ENCODE peak calls at places on chromosomes 5 and 9, in nine cellular contexts. One of them, this sample, is unnamed.
A peak's percentile ranks its signal among the peaks of the same experiment; 100 is the strongest.

GRCh38 chr9:13588151-13589043 is 308.9 kb upstream of the MPDZ start:
- DNase-seq in pancreas: no peak
- DNase-seq in heart left ventricle: no peak
- DNase-seq in naive thymus-derived CD4-positive, alpha-beta T cell: no peak
- DNase-seq in Peyer's patch: no peak
- DNase-seq in coronary artery: no peak
- DNase-seq in neuronal stem cell: no peak
- DNase-seq in HL-60: no peak
- DNase-seq in foreskin fibroblast: no peak
- DNase-seq in this sample: no peak

GRCh38 chr5:77607324-77607723 is 31.2 kb downstream of the OTP start:
- DNase-seq in pancreas: no peak
- DNase-seq in heart left ventricle: no peak
- DNase-seq in naive thymus-derived CD4-positive, alpha-beta T cell: no peak
- DNase-seq in Peyer's patch: no peak
- DNase-seq in coronary artery: no peak
- DNase-seq in neuronal stem cell: no peak
- DNase-seq in HL-60: no peak
- DNase-seq in foreskin fibroblast: no peak
- DNase-seq in this sample: no peak

GRCh38 chr5:107875834-107876233 is 205.1 kb upstream of the EFNA5 start:
- DNase-seq in pancreas: no peak
- DNase-seq in heart left ventricle: no peak
- DNase-seq in naive thymus-derived CD4-positive, alpha-beta T cell: no peak
- DNase-seq in Peyer's patch: no peak
- DNase-seq in coronary artery: no peak
- DNase-seq in neuronal stem cell: no peak
- DNase-seq in HL-60: no peak
- DNase-seq in foreskin fibroblast: peak; percentile 68
- DNase-seq in this sample: no peak

GRCh38 chr5:67674256-67674655 is 477.7 kb upstream of the CD180 start:
- DNase-seq in pancreas: no peak
- DNase-seq in heart left ventricle: no peak
- DNase-seq in naive thymus-derived CD4-positive, alpha-beta T cell: no peak
- DNase-seq in Peyer's patch: no peak
- DNase-seq in coronary artery: no peak
- DNase-seq in neuronal stem cell: no peak
- DNase-seq in HL-60: no peak
- DNase-seq in foreskin fibroblast: no peak
- DNase-seq in this sample: no peak

GRCh38 chr5:16774806-16775205 is 158.0 kb upstream of the RETREG1 start:
- DNase-seq in pancreas: no peak
- DNase-seq in heart left ventricle: no peak
- DNase-seq in naive thymus-derived CD4-positive, alpha-beta T cell: no peak
- DNase-seq in Peyer's patch: no peak
- DNase-seq in coronary artery: no peak
- DNase-seq in neuronal stem cell: no peak
- DNase-seq in HL-60: no peak
- DNase-seq in foreskin fibroblast: peak; percentile 61
- DNase-seq in this sample: no peak

GRCh38 chr9:112072721-112073553 is 102.2 kb downstream of the SUSD1 start:
- DNase-seq in pancreas: no peak
- DNase-seq in heart left ventricle: no peak
- DNase-seq in naive thymus-derived CD4-positive, alpha-beta T cell: no peak
- DNase-seq in Peyer's patch: no peak
- DNase-seq in coronary artery: no peak
- DNase-seq in neuronal stem cell: no peak
- DNase-seq in HL-60: no peak
- DNase-seq in foreskin fibroblast: peak; percentile 75
- DNase-seq in this sample: no peak

GRCh38 chr9:91948061-91948422 is 2.0 kb downstream of the ROR2 start:
- DNase-seq in pancreas: no peak
- DNase-seq in heart left ventricle: no peak
- DNase-seq in naive thymus-derived CD4-positive, alpha-beta T cell: no peak
- DNase-seq in Peyer's patch: no peak
- DNase-seq in coronary artery: no peak
- DNase-seq in neuronal stem cell: peak; percentile 29
- DNase-seq in HL-60: no peak
- DNase-seq in foreskin fibroblast: no peak
- DNase-seq in this sample: no peak

GRCh38 chr5:160548949-160549665 is 127.5 kb downstream of the PTTG1 start:
- DNase-seq in pancreas: no peak
- DNase-seq in heart left ventricle: no peak
- DNase-seq in naive thymus-derived CD4-positive, alpha-beta T cell: no peak
- DNase-seq in Peyer's patch: no peak
- DNase-seq in coronary artery: no peak
- DNase-seq in neuronal stem cell: no peak
- DNase-seq in HL-60: no peak
- DNase-seq in foreskin fibroblast: no peak
- DNase-seq in this sample: no peak

GRCh38 chr5:131953969-131954368 is 8.5 kb upstream of the MEIKIN start:
- DNase-seq in pancreas: no peak
- DNase-seq in heart left ventricle: no peak
- DNase-seq in naive thymus-derived CD4-positive, alpha-beta T cell: no peak
- DNase-seq in Peyer's patch: no peak
- DNase-seq in coronary artery: no peak
- DNase-seq in neuronal stem cell: no peak
- DNase-seq in HL-60: no peak
- DNase-seq in foreskin fibroblast: no peak
- DNase-seq in this sample: no peak

GRCh38 chr9:93033541-93033940 is 25.0 kb upstream of the SUSD3 start:
- DNase-seq in pancreas: no peak
- DNase-seq in heart left ventricle: no peak
- DNase-seq in naive thymus-derived CD4-positive, alpha-beta T cell: no peak
- DNase-seq in Peyer's patch: no peak
- DNase-seq in coronary artery: no peak
- DNase-seq in neuronal stem cell: no peak
- DNase-seq in HL-60: no peak
- DNase-seq in foreskin fibroblast: no peak
- DNase-seq in this sample: no peak

GRCh38 chr5:93278876-93279275 is 302.1 kb downstream of the NR2F1-AS1 start:
- DNase-seq in pancreas: no peak
- DNase-seq in heart left ventricle: no peak
- DNase-seq in naive thymus-derived CD4-positive, alpha-beta T cell: no peak
- DNase-seq in Peyer's patch: no peak
- DNase-seq in coronary artery: no peak
- DNase-seq in neuronal stem cell: no peak
- DNase-seq in HL-60: no peak
- DNase-seq in foreskin fibroblast: no peak
- DNase-seq in this sample: peak; percentile 78

GRCh38 chr5:159768243-159768642 is 148.0 kb upstream of the ADRA1B start:
- DNase-seq in pancreas: no peak
- DNase-seq in heart left ventricle: no peak
- DNase-seq in naive thymus-derived CD4-positive, alpha-beta T cell: no peak
- DNase-seq in Peyer's patch: no peak
- DNase-seq in coronary artery: no peak
- DNase-seq in neuronal stem cell: peak; percentile 54
- DNase-seq in HL-60: no peak
- DNase-seq in foreskin fibroblast: peak; percentile 15
- DNase-seq in this sample: no peak

GRCh38 chr9:114097613-114098020 is 1.5 kb downstream of the KIF12 start:
- DNase-seq in pancreas: peak; percentile 74
- DNase-seq in heart left ventricle: no peak
- DNase-seq in naive thymus-derived CD4-positive, alpha-beta T cell: no peak
- DNase-seq in Peyer's patch: peak; percentile 73
- DNase-seq in coronary artery: no peak
- DNase-seq in neuronal stem cell: no peak
- DNase-seq in HL-60: no peak
- DNase-seq in foreskin fibroblast: no peak
- DNase-seq in this sample: no peak

GRCh38 chr9:95508968-95509850 is 7.6 kb downstream of the PTCH1 start:
- DNase-seq in pancreas: peak; percentile 79
- DNase-seq in heart left ventricle: peak; percentile 89
- DNase-seq in naive thymus-derived CD4-positive, alpha-beta T cell: peak; percentile 52
- DNase-seq in Peyer's patch: peak; percentile 86
- DNase-seq in coronary artery: peak; percentile 92
- DNase-seq in neuronal stem cell: peak; percentile 97
- DNase-seq in HL-60: no peak
- DNase-seq in foreskin fibroblast: peak; percentile 86
- DNase-seq in this sample: peak; percentile 86

GRCh38 chr9:109576762-109577161 is 78.7 kb upstream of the PTPN3 start:
- DNase-seq in pancreas: no peak
- DNase-seq in heart left ventricle: no peak
- DNase-seq in naive thymus-derived CD4-positive, alpha-beta T cell: no peak
- DNase-seq in Peyer's patch: no peak
- DNase-seq in coronary artery: no peak
- DNase-seq in neuronal stem cell: no peak
- DNase-seq in HL-60: no peak
- DNase-seq in foreskin fibroblast: no peak
- DNase-seq in this sample: no peak

DNA sequence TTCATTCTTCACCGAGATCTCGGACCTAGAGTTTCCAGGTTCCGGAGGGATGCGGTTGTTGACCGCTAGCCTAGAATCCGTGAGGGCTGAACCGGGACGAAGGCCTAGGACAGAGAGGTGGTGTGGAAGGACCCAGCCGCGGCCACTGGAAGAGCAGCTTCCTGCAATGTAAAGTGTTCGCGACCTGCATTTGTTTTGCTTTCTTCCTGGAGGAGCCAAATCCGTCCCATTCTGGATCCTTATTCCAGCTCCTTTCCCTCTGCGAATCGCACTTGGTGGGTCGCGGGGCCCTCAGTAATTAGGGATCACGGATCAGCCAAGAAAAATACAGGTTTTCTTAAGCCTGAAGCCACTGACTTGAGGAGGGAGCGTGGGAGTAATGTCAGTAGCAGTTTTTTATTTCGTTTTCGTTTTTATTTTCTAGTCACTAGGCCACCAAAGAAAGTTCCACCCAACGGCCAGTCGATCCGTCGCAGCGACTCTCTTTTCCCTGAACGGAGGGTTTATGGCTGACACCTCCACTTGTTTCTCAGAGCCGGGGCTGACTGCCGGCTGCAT is 48.6 kb downstream of the ANXA2R start:
- DNase-seq in pancreas: no peak
- DNase-seq in heart left ventricle: no peak
- DNase-seq in naive thymus-derived CD4-positive, alpha-beta T cell: no peak
- DNase-seq in Peyer's patch: no peak
- DNase-seq in coronary artery: no peak
- DNase-seq in neuronal stem cell: no peak
- DNase-seq in HL-60: no peak
- DNase-seq in foreskin fibroblast: no peak
- DNase-seq in this sample: no peak
- H3K4me3 ChIP-seq in pancreas: peak overlapping the region; percentile 26
- H3K4me3 ChIP-seq in heart left ventricle: peak overlapping the region; percentile 62
- H3K4me3 ChIP-seq in naive thymus-derived CD4-positive, alpha-beta T cell: peak overlapping the region; percentile 84
- H3K4me3 ChIP-seq in Peyer's patch: peak overlapping the region; percentile 57
- H3K4me3 ChIP-seq in coronary artery: peak overlapping the region; percentile 71
- H3K4me3 ChIP-seq in neuronal stem cell: peak overlapping the region; percentile 49
- H3K4me3 ChIP-seq in HL-60: peak overlapping the region; percentile 45
- H3K4me3 ChIP-seq in foreskin fibroblast: peak overlapping the region; percentile 53
- H3K4me3 ChIP-seq in this sample: no peak overlapping the region

GRCh38 chr5:150156540-150156939 is 895 bp upstream of the PDGFRB start:
- DNase-seq in pancreas: no peak
- DNase-seq in heart left ventricle: no peak
- DNase-seq in naive thymus-derived CD4-positive, alpha-beta T cell: no peak
- DNase-seq in Peyer's patch: no peak
- DNase-seq in coronary artery: no peak
- DNase-seq in neuronal stem cell: no peak
- DNase-seq in HL-60: no peak
- DNase-seq in foreskin fibroblast: no peak
- DNase-seq in this sample: no peak
- H3K4me3 ChIP-seq in pancreas: no peak overlapping the region
- H3K4me3 ChIP-seq in heart left ventricle: peak overlapping the region; percentile 58
- H3K4me3 ChIP-seq in naive thymus-derived CD4-positive, alpha-beta T cell: no peak overlapping the region
- H3K4me3 ChIP-seq in Peyer's patch: no peak overlapping the region
- H3K4me3 ChIP-seq in coronary artery: peak overlapping the region; percentile 81
- H3K4me3 ChIP-seq in neuronal stem cell: no peak overlapping the region
- H3K4me3 ChIP-seq in HL-60: no peak overlapping the region
- H3K4me3 ChIP-seq in foreskin fibroblast: no peak overlapping the region
- H3K4me3 ChIP-seq in this sample: no peak overlapping the region

DNA sequence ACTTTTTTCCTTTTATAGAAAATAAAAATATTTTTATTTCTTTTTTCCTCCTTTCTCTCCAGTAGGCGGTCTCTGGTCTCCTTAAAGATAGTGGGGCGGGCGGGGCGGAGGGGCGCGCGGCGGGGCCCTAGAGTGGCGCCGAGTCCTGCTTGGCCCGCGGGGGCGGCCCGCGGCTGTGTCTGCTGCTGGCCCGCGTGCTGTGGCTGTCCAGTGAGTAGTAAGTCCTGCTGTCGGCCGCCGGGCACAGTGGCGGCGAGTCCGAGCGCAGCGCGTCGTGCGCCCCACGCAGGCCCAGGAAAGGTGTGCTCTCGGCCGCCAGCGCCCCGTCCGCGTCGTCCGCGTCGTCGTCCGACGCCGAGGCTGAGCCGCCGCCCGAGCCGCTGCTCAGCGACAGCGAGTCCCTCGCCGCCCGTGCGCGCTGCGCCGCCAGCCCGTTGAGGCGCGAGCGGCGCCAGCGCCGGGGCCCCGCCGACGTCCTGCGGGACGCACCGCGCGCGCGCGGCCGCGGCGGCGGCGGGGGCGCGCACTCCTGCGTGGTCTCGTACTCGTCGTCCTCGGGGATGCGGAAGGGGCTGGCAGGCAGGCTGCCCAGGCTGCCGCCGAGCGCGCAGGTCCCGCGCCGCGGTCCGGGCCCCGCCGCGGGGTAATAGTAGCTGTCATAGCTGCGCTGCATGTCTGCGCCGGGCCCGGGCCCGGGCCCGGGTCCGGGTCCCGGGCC is 52.3 kb downstream of the PSD2 start:
- DNase-seq in pancreas: peak; percentile 85
- DNase-seq in heart left ventricle: peak; percentile 61
- DNase-seq in naive thymus-derived CD4-positive, alpha-beta T cell: peak; percentile 85
- DNase-seq in Peyer's patch: peak; percentile 63
- DNase-seq in coronary artery: no peak
- DNase-seq in neuronal stem cell: peak; percentile 57
- DNase-seq in HL-60: peak; percentile 14
- DNase-seq in foreskin fibroblast: peak; percentile 10
- DNase-seq in this sample: no peak
- H3K4me3 ChIP-seq in pancreas: peak overlapping the region; percentile 43
- H3K4me3 ChIP-seq in heart left ventricle: peak overlapping the region; percentile 47
- H3K4me3 ChIP-seq in naive thymus-derived CD4-positive, alpha-beta T cell: peak overlapping the region; percentile 65
- H3K4me3 ChIP-seq in Peyer's patch: peak overlapping the region; percentile 65
- H3K4me3 ChIP-seq in coronary artery: peak overlapping the region; percentile 81
- H3K4me3 ChIP-seq in neuronal stem cell: peak overlapping the region; percentile 41
- H3K4me3 ChIP-seq in HL-60: no peak overlapping the region
- H3K4me3 ChIP-seq in foreskin fibroblast: no peak overlapping the region
- H3K4me3 ChIP-seq in this sample: peak overlapping the region; percentile 77

DNA sequence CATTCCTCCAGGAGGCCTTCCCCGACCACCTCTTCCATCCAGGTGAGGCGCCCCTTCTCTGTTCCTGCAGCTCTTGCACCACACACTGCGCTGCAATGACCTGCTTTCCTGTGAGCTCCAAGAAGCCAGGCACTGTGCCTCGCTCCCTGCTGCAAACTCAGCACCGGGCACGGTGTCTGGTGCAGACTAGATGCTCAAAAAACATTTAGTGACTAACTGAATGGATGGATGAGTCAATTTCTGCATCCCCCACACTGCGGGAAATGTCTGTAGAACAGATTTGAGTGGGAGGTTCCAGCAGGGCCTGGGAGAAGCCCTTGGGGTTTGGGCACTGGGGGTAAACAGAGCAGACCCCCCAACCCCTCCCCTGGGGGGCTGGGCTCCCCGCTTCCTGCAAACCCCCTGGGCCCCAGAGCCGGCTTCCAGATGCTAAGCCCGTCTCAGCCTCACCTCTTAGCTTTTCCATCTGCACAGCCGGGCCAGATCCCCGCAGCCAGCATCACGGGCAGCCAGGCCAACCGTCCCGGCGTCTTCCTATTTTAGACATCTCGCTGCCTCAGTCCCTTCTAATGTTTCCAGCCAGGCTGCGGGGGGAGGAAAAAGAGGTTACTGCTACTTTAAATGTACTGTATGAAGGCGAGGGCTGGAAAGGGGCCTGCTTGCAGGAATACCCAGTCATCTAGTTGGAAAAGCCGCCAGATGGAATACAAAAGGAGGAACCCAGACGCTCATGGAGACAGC is 66.9 kb upstream of the GGTA1 start:
- DNase-seq in pancreas: no peak
- DNase-seq in heart left ventricle: peak; percentile 77
- DNase-seq in naive thymus-derived CD4-positive, alpha-beta T cell: no peak
- DNase-seq in Peyer's patch: no peak
- DNase-seq in coronary artery: no peak
- DNase-seq in neuronal stem cell: no peak
- DNase-seq in HL-60: no peak
- DNase-seq in foreskin fibroblast: peak; percentile 59
- DNase-seq in this sample: no peak
- H3K4me3 ChIP-seq in pancreas: no peak overlapping the region
- H3K4me3 ChIP-seq in heart left ventricle: peak overlapping the region; percentile 51
- H3K4me3 ChIP-seq in naive thymus-derived CD4-positive, alpha-beta T cell: no peak overlapping the region
- H3K4me3 ChIP-seq in Peyer's patch: no peak overlapping the region
- H3K4me3 ChIP-seq in coronary artery: peak overlapping the region; percentile 65
- H3K4me3 ChIP-seq in neuronal stem cell: no peak overlapping the region
- H3K4me3 ChIP-seq in HL-60: no peak overlapping the region
- H3K4me3 ChIP-seq in foreskin fibroblast: peak overlapping the region; percentile 0
- H3K4me3 ChIP-seq in this sample: no peak overlapping the region

This sample was measured in SK-N-MC.